ENCODE peak calls at places on chromosomes 7 and 10, in four cellular contexts. Q, J, D and N are unnamed samples.

GRCh38 chr7:158585721-158586498 is 1.7 kb downstream of the PTPRN2 start:
- DNase-seq in Q (no peak), J (no peak), D (no peak), N (no peak)

GRCh38 chr7:157498690-157499089 is 161.9 kb downstream of the DNAJB6 start:
- DNase-seq in Q (no peak), J (no peak), D (no peak), N (no peak)

GRCh38 chr10:129999140-129999539 is 35.1 kb upstream of the EBF3 start:
- DNase-seq in Q (no peak), J (no peak), D (no peak), N (no peak)

GRCh38 chr10:68561804-68562649 is 1.9 kb downstream of the TET1 start:
- DNase-seq in Q (no peak), J (no peak), D (no peak), N (no peak)

GRCh38 chr7:11193888-11194287 is 220.2 kb downstream of the PHF14 start:
- DNase-seq in Q (no peak), J (no peak), D (no peak), N (no peak)

GRCh38 chr10:1366811-1367425 is 310.7 kb downstream of the WDR37 start:
- DNase-seq in Q (no peak), J (no peak), D (no peak), N (peak)

GRCh38 chr10:4024846-4025245 is 239.8 kb upstream of the KLF6 start:
- DNase-seq in Q (no peak), J (no peak), D (no peak), N (no peak)

GRCh38 chr10:14971867-14972448 is 12.8 kb downstream of the MEIG1 start:
- DNase-seq in Q (peak), J (no peak), D (no peak), N (no peak)

GRCh38 chr7:80921130-80921529 is 2.3 kb upstream of the SEMA3C start:
- DNase-seq in Q (peak), J (no peak), D (no peak), N (no peak)

GRCh38 chr7:103343758-103344452 is 662 bp downstream of the DNAJC2 start:
- DNase-seq in Q (peak), J (no peak), D (peak), N (peak)

GRCh38 chr10:71981024-71981867 is 17.1 kb downstream of the CHST3 start:
- DNase-seq in Q (no peak), J (no peak), D (no peak), N (no peak)

GRCh38 chr10:25392132-25392531 is 217.3 kb downstream of the GPR158 start:
- DNase-seq in Q (no peak), J (no peak), D (no peak), N (no peak)

GRCh38 chr7:55299273-55299967 is 65.7 kb upstream of the LANCL2 start:
- DNase-seq in Q (no peak), J (no peak), D (no peak), N (no peak)

GRCh38 chr10:75284097-75284485 is 48.3 kb upstream of the COMTD1 start:
- DNase-seq in Q (no peak), J (no peak), D (no peak), N (no peak)

GRCh38 chr10:81081887-81082620 is 544.4 kb downstream of the SH2D4B start:
- DNase-seq in Q (no peak), J (no peak), D (no peak), N (no peak)

GRCh38 chr7:70477051-70478010 is 654.6 kb upstream of the GALNT17 start:
- DNase-seq in Q (no peak), J (no peak), D (no peak), N (no peak)

GRCh38 chr7:84492565-84493034 is 298.0 kb upstream of the SEMA3A start:
- DNase-seq in Q (no peak), J (peak), D (no peak), N (peak)

GRCh38 chr10:24350111-24350921 is 141.4 kb downstream of the KIAA1217 start:
- DNase-seq in Q (no peak), J (peak), D (no peak), N (no peak)

GRCh38 chr10:131848741-131849590 is 51.8 kb upstream of the PPP2R2D start:
- DNase-seq in Q (no peak), J (no peak), D (no peak), N (peak)

GRCh38 chr7:11910253-11910652 is 78.3 kb upstream of the THSD7A start:
- DNase-seq in Q (no peak), J (no peak), D (no peak), N (no peak)

GRCh38 chr10:126646101-126646500 is 24.4 kb downstream of the C10orf90 start:
- DNase-seq in Q (no peak), J (no peak), D (no peak), N (no peak)

GRCh38 chr7:138008588-138009349 is 6.9 kb upstream of the CREB3L2 start:
- DNase-seq in Q (peak), J (no peak), D (peak), N (no peak)

GRCh38 chr10:129852829-129853228 is 111.2 kb downstream of the EBF3 start:
- DNase-seq in Q (no peak), J (no peak), D (no peak), N (peak)

GRCh38 chr10:20962165-20962564 is 65.1 kb upstream of the NEBL start:
- DNase-seq in Q (no peak), J (no peak), D (no peak), N (no peak)

GRCh38 chr10:91987397-91988037 is 63.9 kb downstream of the BTAF1 start:
- DNase-seq in Q (no peak), J (no peak), D (no peak), N (no peak)

GRCh38 chr7:132547806-132548205 is 28.5 kb downstream of the PLXNA4 start:
- DNase-seq in Q (no peak), J (no peak), D (no peak), N (no peak)

GRCh38 chr10:78377362-78377761 is 343.7 kb downstream of the RPS24 start:
- DNase-seq in Q (no peak), J (no peak), D (no peak), N (no peak)

GRCh38 chr10:70528726-70529362 is 50.3 kb downstream of the PALD1 start:
- DNase-seq in Q (peak), J (no peak), D (peak), N (no peak)

GRCh38 chr7:32761451-32762320 is 129.9 kb downstream of the KBTBD2 start:
- DNase-seq in Q (no peak), J (no peak), D (no peak), N (no peak)

GRCh38 chr7:45026013-45026412 is 26.0 kb downstream of the CCM2 start:
- DNase-seq in Q (no peak), J (no peak), D (no peak), N (no peak)

GRCh38 chr10:78543749-78544446 is 510.2 kb downstream of the RPS24 start:
- DNase-seq in Q (no peak), J (peak), D (no peak), N (peak)

GRCh38 chr10:107865691-107866090 is 701.2 kb upstream of the SORCS1 start:
- DNase-seq in Q (no peak), J (no peak), D (no peak), N (no peak)

GRCh38 chr10:71571460-71572175 is 148.0 kb downstream of the C10orf105 start:
- DNase-seq in Q (no peak), J (no peak), D (no peak), N (no peak)

GRCh38 chr10:130795819-130796218 is 515.7 kb downstream of the TCERG1L start:
- DNase-seq in Q (no peak), J (no peak), D (no peak), N (no peak)

GRCh38 chr7:124784879-124785818 is 19.6 kb upstream of the GPR37 start:
- DNase-seq in Q (peak), J (peak), D (peak), N (no peak)

DNA sequence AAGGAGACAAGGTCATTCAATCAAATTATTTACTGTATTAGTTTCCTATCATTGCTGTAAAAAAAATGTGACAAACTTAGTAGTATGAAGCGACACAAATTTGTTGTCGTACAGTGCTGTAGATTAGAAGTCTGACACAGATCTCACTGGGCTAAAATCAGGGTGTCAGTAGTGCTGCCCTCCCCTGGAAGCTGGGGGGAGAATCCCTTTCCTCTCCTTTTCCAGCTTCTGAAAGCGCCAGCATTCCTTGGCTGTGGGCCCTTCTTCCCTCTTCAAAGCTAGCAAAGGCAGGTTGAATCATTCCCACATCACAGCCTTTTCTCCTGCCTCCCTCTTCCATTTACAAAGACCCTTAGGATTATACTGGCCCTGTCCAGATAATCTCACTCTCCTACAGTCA is 28.0 kb downstream of the VPS41 start:
- DNase-seq in Q (no peak), J (no peak), D (no peak), N (no peak)
- TF ChIP-seq CTCF in Q (no peak), J (no peak), D (no peak), N (no peak)

GRCh38 chr7:134616611-134617010 is 30.0 kb upstream of the BPGM start:
- DNase-seq in Q (no peak), J (no peak), D (no peak), N (no peak)

GRCh38 chr7:134612197-134612596 is 34.5 kb upstream of the BPGM start:
- DNase-seq in Q (no peak), J (no peak), D (no peak), N (no peak)

GRCh38 chr7:134611611-134612151 is 35.0 kb upstream of the BPGM start:
- DNase-seq in Q (no peak), J (no peak), D (no peak), N (no peak)

GRCh38 chr7:134618756-134619530 is 27.7 kb upstream of the BPGM start:
- DNase-seq in Q (no peak), J (no peak), D (no peak), N (no peak)

DNA sequence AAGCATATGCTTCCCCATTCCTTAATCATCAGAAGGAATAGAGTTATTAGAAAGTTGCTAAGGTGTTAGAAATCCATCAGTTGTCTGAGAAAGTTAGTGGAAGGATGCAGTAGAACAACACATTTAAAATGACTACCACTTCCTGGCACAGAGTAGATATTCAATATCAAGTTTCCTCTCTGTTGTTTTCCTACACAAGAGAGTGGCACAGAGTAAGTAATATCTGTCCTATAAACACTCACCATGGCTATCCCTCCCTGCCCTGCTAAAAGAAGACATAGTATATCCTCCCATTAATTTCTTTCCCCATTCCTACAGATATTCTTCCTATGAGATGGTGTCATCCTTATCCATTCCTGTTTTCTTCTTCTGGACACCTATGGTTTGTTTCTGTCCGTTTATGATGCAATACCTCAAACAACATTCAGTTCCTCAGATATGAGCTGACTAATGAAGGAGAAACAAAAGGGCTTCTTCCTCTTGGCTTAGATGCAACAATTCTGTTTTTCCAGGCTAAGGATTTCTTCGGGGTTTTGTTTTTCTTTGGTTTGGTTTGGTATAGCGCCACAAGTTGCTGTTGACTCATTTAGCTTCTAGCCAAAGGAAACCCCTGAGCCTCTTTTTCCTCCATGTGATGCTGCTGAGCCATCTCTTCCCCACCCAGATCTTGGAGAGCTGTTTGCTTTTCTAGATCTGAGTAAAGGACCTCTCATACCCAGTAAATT is 32.9 kb upstream of the BPGM start:
- DNase-seq in Q (peak), J (peak), D (peak), N (no peak)
- TF ChIP-seq CTCF in Q (no peak), J (no peak), D (no peak), N (no peak)

GRCh38 chr10:36023939-36024338 is 381.8 kb upstream of the FZD8 start:
- DNase-seq in Q (no peak), J (peak), D (peak), N (no peak)

GRCh38 chr10:36019749-36020148 is 377.7 kb upstream of the FZD8 start:
- DNase-seq in Q (no peak), J (no peak), D (no peak), N (no peak)

GRCh38 chr10:36018996-36019395 is 376.9 kb upstream of the FZD8 start:
- DNase-seq in Q (no peak), J (no peak), D (no peak), N (no peak)

GRCh38 chr10:36017141-36017540 is 375.0 kb upstream of the FZD8 start:
- DNase-seq in Q (no peak), J (no peak), D (no peak), N (no peak)

GRCh38 chr10:36021096-36021495 is 379.0 kb upstream of the FZD8 start:
- DNase-seq in Q (no peak), J (no peak), D (no peak), N (no peak)
- TF ChIP-seq CTCF in Q (no peak), J (no peak), D (no peak), N (no peak)

DNA sequence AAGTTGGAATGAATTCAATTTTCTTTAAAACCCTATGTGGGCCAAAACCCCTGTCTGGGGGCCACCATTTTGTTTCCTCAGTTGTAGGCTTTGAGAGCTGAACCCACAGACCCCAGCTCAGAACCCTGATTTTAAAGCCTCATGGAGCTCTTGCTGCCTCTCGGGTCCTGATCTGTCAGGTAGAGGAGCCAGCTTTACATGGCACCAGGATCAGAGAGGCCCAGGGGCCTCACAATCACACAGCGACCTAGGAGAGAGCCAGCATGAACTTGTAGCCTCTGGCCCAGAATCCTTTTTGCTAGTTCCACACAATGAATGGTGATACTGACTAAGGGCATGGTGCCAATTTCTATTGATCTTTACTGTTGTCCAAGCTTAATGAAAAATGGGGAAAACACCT is 84.3 kb upstream of the SORCS3 start:
- DNase-seq in Q (no peak), J (no peak), D (no peak), N (no peak)
- TF ChIP-seq CTCF in Q (no peak), J (no peak), D (no peak), N (no peak)

GRCh38 chr7:129611246-129612111 is at the start of gene NRF1:
- DNase-seq in Q (peak), J (peak), D (peak), N (peak)
- TF ChIP-seq CTCF in Q (no peak), J (peak), D (no peak), N (no peak)

GRCh38 chr10:85611746-85612377 is 754.7 kb downstream of the GRID1 start:
- DNase-seq in Q (no peak), J (no peak), D (no peak), N (no peak)

GRCh38 chr10:85611093-85611740 is 755.4 kb downstream of the GRID1 start:
- DNase-seq in Q (no peak), J (no peak), D (no peak), N (no peak)

GRCh38 chr10:85612378-85612775 is 754.2 kb downstream of the GRID1 start:
- DNase-seq in Q (no peak), J (no peak), D (no peak), N (no peak)

GRCh38 chr10:85613391-85613790 is 753.2 kb downstream of the GRID1 start:
- DNase-seq in Q (no peak), J (no peak), D (no peak), N (no peak)

GRCh38 chr10:85612833-85613232 is 753.8 kb downstream of the GRID1 start:
- DNase-seq in Q (no peak), J (no peak), D (no peak), N (peak)
- TF ChIP-seq CTCF in Q (peak), J (no peak), D (no peak), N (no peak)